ENCODE peak calls at places on chromosomes 11 and 22, in seven cellular contexts. M is vagina, F is lower leg skin, O is GM12892, P is transverse colon, H is uterus, R is tibial nerve. S is an unnamed sample.
A peak's percentile ranks its signal among the peaks of the same experiment; 100 is the strongest.

GRCh38 chr11:2769779-2770555 is 70.2 kb upstream of the KCNQ1OT1 start:
- DNase-seq in M (peak; percentile 75), F (peak; percentile 6), O (no peak), P (no peak), H (no peak), R (peak; percentile 4), S (peak; percentile 29)

GRCh38 chr22:49299821-49300231 is 527.8 kb downstream of the BRD1 start:
- DNase-seq in M (peak; percentile 58), F (no peak), O (no peak), P (no peak), H (no peak), R (peak; percentile 10), S (no peak)

GRCh38 chr22:40024201-40025061 is 29.7 kb downstream of the FAM83F start:
- DNase-seq in M (no peak), F (no peak), O (peak; percentile 82), P (peak; percentile 82), H (peak; percentile 29), R (peak; percentile 40), S (peak; percentile 85)

GRCh38 chr11:46055371-46055770 is 65.9 kb downstream of the PHF21A start:
- DNase-seq in M (no peak), F (no peak), O (no peak), P (no peak), H (no peak), R (no peak), S (no peak)

GRCh38 chr11:35750981-35751663 is 88.5 kb downstream of the TRIM44 start:
- DNase-seq in M (no peak), F (no peak), O (no peak), P (no peak), H (no peak), R (no peak), S (no peak)

GRCh38 chr11:94787798-94788197 is 19.6 kb downstream of the AMOTL1 start:
- DNase-seq in M (no peak), F (no peak), O (no peak), P (no peak), H (no peak), R (no peak), S (no peak)

GRCh38 chr22:21108379-21109115 is 62.8 kb downstream of the LRRC74B start:
- DNase-seq in M (no peak), F (no peak), O (no peak), P (no peak), H (no peak), R (no peak), S (peak; percentile 20)

GRCh38 chr22:35986085-35986484 is 42.5 kb downstream of the RBFOX2 start:
- DNase-seq in M (no peak), F (no peak), O (no peak), P (no peak), H (no peak), R (no peak), S (no peak)

GRCh38 chr11:19648321-19648720 is 64.3 kb upstream of the NAV2 start:
- DNase-seq in M (no peak), F (no peak), O (no peak), P (no peak), H (no peak), R (no peak), S (no peak)

GRCh38 chr11:18669629-18670162 is 28.9 kb upstream of the TMEM86A start:
- DNase-seq in M (no peak), F (no peak), O (no peak), P (no peak), H (no peak), R (no peak), S (no peak)

GRCh38 chr22:39546889-39547586 is 14.5 kb upstream of the RPS19BP1 start:
- DNase-seq in M (no peak), F (no peak), O (no peak), P (no peak), H (no peak), R (no peak), S (no peak)

GRCh38 chr11:126164781-126165180 is 46.7 kb downstream of the RPUSD4 start:
- DNase-seq in M (no peak), F (no peak), O (no peak), P (no peak), H (no peak), R (no peak), S (no peak)

GRCh38 chr22:24423519-24424000 is 3.8 kb upstream of the ADORA2A start:
- DNase-seq in M (no peak), F (no peak), O (peak; percentile 95), P (peak; percentile 56), H (peak; percentile 61), R (no peak), S (peak; percentile 70)

GRCh38 chr11:116224154-116224888 is 548.5 kb downstream of the BUD13 start:
- DNase-seq in M (no peak), F (peak; percentile 22), O (peak; percentile 30), P (peak; percentile 44), H (peak; percentile 28), R (peak; percentile 18), S (peak; percentile 26)

GRCh38 chr11:115499241-115499799 is 4.9 kb downstream of the CADM1 start:
- DNase-seq in M (no peak), F (no peak), O (no peak), P (no peak), H (no peak), R (no peak), S (no peak)

GRCh38 chr11:46526489-46527215 is 67.2 kb downstream of the AMBRA1 start:
- DNase-seq in M (peak; percentile 42), F (no peak), O (no peak), P (no peak), H (no peak), R (no peak), S (no peak)

GRCh38 chr11:73652046-73652730 is 5.8 kb downstream of the PLEKHB1 start:
- DNase-seq in M (no peak), F (no peak), O (no peak), P (peak; percentile 14), H (no peak), R (peak; percentile 62), S (no peak)

GRCh38 chr22:28792491-28793383 is 7.6 kb downstream of the XBP1 start:
- DNase-seq in M (no peak), F (no peak), O (no peak), P (no peak), H (no peak), R (no peak), S (no peak)
- TF ChIP-seq POLR2A in M (no peak), F (no peak), O (peak; percentile 10), P (no peak), H (no peak), R (no peak), S (no peak)

GRCh38 chr11:67288452-67289225 is 464 bp upstream of the ANKRD13D start:
- DNase-seq in M (no peak), F (peak; percentile 87), O (peak; percentile 92), P (peak; percentile 92), H (peak; percentile 88), R (peak; percentile 79), S (peak; percentile 90)
- TF ChIP-seq POLR2A in M (peak; percentile 60), F (no peak), O (peak; percentile 97), P (peak; percentile 70), H (peak; percentile 74), R (peak; percentile 37), S (peak; percentile 65)

GRCh38 chr11:1670928-1671371 is 26.0 kb upstream of the KRTAP5-6 start:
- DNase-seq in M (no peak), F (no peak), O (no peak), P (no peak), H (no peak), R (no peak), S (no peak)

GRCh38 chr11:1671658-1672057 is 25.3 kb upstream of the KRTAP5-6 start:
- DNase-seq in M (no peak), F (no peak), O (no peak), P (no peak), H (no peak), R (no peak), S (no peak)

GRCh38 chr11:1673841-1674193 is 23.2 kb upstream of the KRTAP5-6 start:
- DNase-seq in M (no peak), F (no peak), O (no peak), P (no peak), H (no peak), R (no peak), S (no peak)

GRCh38 chr11:1674194-1674878 is 22.7 kb upstream of the KRTAP5-6 start:
- DNase-seq in M (no peak), F (no peak), O (no peak), P (no peak), H (peak; percentile 11), R (no peak), S (no peak)

DNA sequence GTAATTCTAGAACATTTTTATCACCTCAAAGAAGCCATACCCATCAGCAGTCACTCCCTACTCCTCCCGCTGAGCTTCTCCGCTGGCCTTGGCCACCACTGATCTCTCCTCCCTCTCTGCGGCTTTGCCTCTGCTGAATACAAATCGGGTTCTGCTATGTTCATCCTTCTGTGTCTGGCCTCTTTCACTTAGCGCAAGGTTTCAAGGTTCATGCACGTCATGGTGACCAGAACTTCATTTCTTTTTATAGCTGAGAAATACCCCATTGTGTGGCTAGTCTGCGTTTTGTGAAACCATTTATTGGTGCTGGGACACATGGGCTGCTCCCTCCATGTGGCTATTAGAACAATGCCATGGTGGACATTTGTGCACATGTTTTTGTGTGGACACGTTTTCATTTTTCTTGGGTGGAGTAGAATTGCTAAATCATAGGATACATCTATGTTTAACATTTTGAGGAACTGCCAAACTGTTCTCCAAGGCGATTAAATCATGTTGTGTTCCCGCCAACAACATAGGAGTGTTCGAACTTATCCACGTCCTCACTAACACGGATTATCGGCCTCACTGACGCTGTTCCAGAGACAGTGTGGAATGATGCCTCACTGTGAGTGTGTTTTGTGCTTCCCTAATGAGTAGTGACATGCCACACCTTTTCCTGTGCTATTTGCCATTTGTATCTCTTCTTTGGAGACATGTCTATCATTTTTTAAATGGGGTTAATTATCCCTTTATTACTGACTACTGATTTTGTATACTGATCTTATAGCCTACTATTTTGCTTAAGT is 24.2 kb upstream of the KRTAP5-6 start:
- DNase-seq in M (no peak), F (no peak), O (no peak), P (no peak), H (no peak), R (no peak), S (no peak)
- TF ChIP-seq POLR2A in M (no peak), F (no peak), O (no peak), P (no peak), H (no peak), R (no peak), S (no peak)

GRCh38 chr11:43680521-43681505 is at the start of gene HSD17B12:
- DNase-seq in M (peak; percentile 99), F (peak; percentile 98), O (peak; percentile 93), P (peak; percentile 99), H (peak; percentile 98), R (peak; percentile 96), S (peak; percentile 99)
- TF ChIP-seq POLR2A in M (peak; percentile 73), F (no peak), O (peak; percentile 94), P (peak; percentile 97), H (peak; percentile 72), R (peak; percentile 76), S (peak; percentile 96)

GRCh38 chr11:68325183-68325893 is 12.9 kb downstream of the LRP5 start:
- DNase-seq in M (no peak), F (no peak), O (no peak), P (no peak), H (no peak), R (no peak), S (no peak)

GRCh38 chr11:68324241-68324640 is 11.8 kb downstream of the LRP5 start:
- DNase-seq in M (no peak), F (no peak), O (no peak), P (no peak), H (no peak), R (no peak), S (no peak)

GRCh38 chr11:68324695-68325094 is 12.3 kb downstream of the LRP5 start:
- DNase-seq in M (no peak), F (no peak), O (no peak), P (no peak), H (no peak), R (no peak), S (no peak)

GRCh38 chr11:68321293-68322030 is 9.1 kb downstream of the LRP5 start:
- DNase-seq in M (no peak), F (no peak), O (no peak), P (no peak), H (no peak), R (no peak), S (no peak)

GRCh38 chr11:68322031-68322388 is 9.6 kb downstream of the LRP5 start:
- DNase-seq in M (no peak), F (no peak), O (no peak), P (no peak), H (no peak), R (no peak), S (no peak)
- TF ChIP-seq POLR2A in M (no peak), F (no peak), O (no peak), P (no peak), H (no peak), R (no peak), S (no peak)